ENCODE peak calls at places on chromosomes 4 and X, in five cellular contexts. O is GM10248, L is endodermal cell, E is fibroblast of villous mesenchyme, T is neural crest cell. H is an unnamed sample.

GRCh38 chrX:69424161-69424560 is 80.0 kb upstream of the NALF2 start:
- DNase-seq in O (no peak), L (peak), E (peak), T (no peak), H (peak)

GRCh38 chr4:151417766-151418376 is 8.9 kb downstream of the FHIP1A start:
- DNase-seq in O (no peak), L (no peak), E (no peak), T (no peak), H (no peak)

GRCh38 chr4:24229976-24230375 is 340.1 kb upstream of the PPARGC1A start:
- DNase-seq in O (no peak), L (no peak), E (peak), T (no peak), H (no peak)

GRCh38 chr4:77586953-77587383 is 18.7 kb upstream of the CXCL13 start:
- DNase-seq in O (peak), L (no peak), E (no peak), T (no peak), H (no peak)

GRCh38 chr4:147843162-147843561 is 111.3 kb downstream of the ARHGAP10 start:
- DNase-seq in O (peak), L (peak), E (no peak), T (no peak), H (no peak)

GRCh38 chr4:4640692-4641091 is 98.8 kb upstream of the STX18 start:
- DNase-seq in O (no peak), L (peak), E (no peak), T (peak), H (peak)

GRCh38 chr4:111836601-111837000 is 308.7 kb upstream of the FAM241A start:
- DNase-seq in O (no peak), L (no peak), E (no peak), T (no peak), H (no peak)

GRCh38 chrX:31228415-31228832 is 156.6 kb upstream of the FTHL17 start:
- DNase-seq in O (no peak), L (no peak), E (peak), T (no peak), H (no peak)

GRCh38 chr4:68948044-68948743 is 3.4 kb downstream of the UGT2A3 start:
- DNase-seq in O (no peak), L (no peak), E (no peak), T (no peak), H (no peak)

GRCh38 chr4:658031-658667 is 15.9 kb downstream of the ATP5ME start:
- DNase-seq in O (no peak), L (peak), E (no peak), T (no peak), H (no peak)

GRCh38 chrX:143634373-143634685 is 1.6 kb downstream of the SLITRK4 start:
- DNase-seq in O (no peak), L (no peak), E (no peak), T (no peak), H (peak)

GRCh38 chr4:41213563-41214157 is 682 bp downstream of the APBB2 start:
- DNase-seq in O (no peak), L (no peak), E (no peak), T (peak), H (peak)

GRCh38 chrX:153830632-153831434 is 489 bp upstream of the PDZD4 start:
- DNase-seq in O (peak), L (peak), E (no peak), T (no peak), H (no peak)

GRCh38 chrX:34578237-34578636 is 78.8 kb downstream of the TMEM47 start:
- DNase-seq in O (no peak), L (no peak), E (peak), T (peak), H (no peak)

GRCh38 chrX:38192007-38192625 is 28.6 kb downstream of the SRPX start:
- DNase-seq in O (no peak), L (peak), E (peak), T (no peak), H (peak)

GRCh38 chrX:15158736-15159406 is 111.0 kb downstream of the ASB9 start:
- DNase-seq in O (peak), L (no peak), E (no peak), T (no peak), H (no peak)

GRCh38 chr4:2698951-2699505 is 57.1 kb downstream of the TNIP2 start:
- DNase-seq in O (no peak), L (no peak), E (no peak), T (no peak), H (no peak)

GRCh38 chr4:94636004-94636403 is 121.8 kb upstream of the BMPR1B start:
- DNase-seq in O (no peak), L (no peak), E (peak), T (no peak), H (no peak)

GRCh38 chrX:123308663-123309062 is 124.6 kb downstream of the GRIA3 start:
- DNase-seq in O (no peak), L (no peak), E (no peak), T (no peak), H (no peak)

GRCh38 chrX:48891402-48892288 is 5.9 kb downstream of the TIMM17B start:
- DNase-seq in O (peak), L (peak), E (peak), T (peak), H (peak)

GRCh38 chr4:159179310-159179958 is 76.6 kb downstream of the RAPGEF2 start:
- DNase-seq in O (no peak), L (no peak), E (no peak), T (no peak), H (no peak)

GRCh38 chr4:57424231-57424897 is 314.2 kb upstream of the IGFBP7 start:
- DNase-seq in O (no peak), L (no peak), E (no peak), T (no peak), H (no peak)

GRCh38 chr4:60589425-60589824 is 610.7 kb upstream of the ADGRL3 start:
- DNase-seq in O (no peak), L (peak), E (no peak), T (no peak), H (no peak)

GRCh38 chr4:38382492-38382891 is 281.5 kb upstream of the KLF3 start:
- DNase-seq in O (no peak), L (no peak), E (no peak), T (no peak), H (no peak)

GRCh38 chr4:77493829-77494551 is 111.6 kb upstream of the CXCL13 start:
- DNase-seq in O (no peak), L (no peak), E (no peak), T (no peak), H (no peak)

GRCh38 chr4:8192748-8193738 is 6.0 kb upstream of the SH3TC1 start:
- DNase-seq in O (peak), L (no peak), E (peak), T (no peak), H (no peak)

GRCh38 chr4:8180310-8181093 is 18.6 kb upstream of the SH3TC1 start:
- DNase-seq in O (no peak), L (no peak), E (no peak), T (no peak), H (no peak)

GRCh38 chr4:41655177-41655576 is 93.3 kb downstream of the PHOX2B start:
- DNase-seq in O (no peak), L (no peak), E (no peak), T (no peak), H (no peak)

GRCh38 chrX:45668686-45669443 is 468.2 kb upstream of the DIPK2B start:
- DNase-seq in O (no peak), L (no peak), E (peak), T (no peak), H (no peak)

GRCh38 chr4:182449186-182449880 is 206.1 kb downstream of the TENM3 start:
- DNase-seq in O (no peak), L (no peak), E (peak), T (no peak), H (peak)

GRCh38 chr4:120629546-120629945 is 293.0 kb downstream of the PRDM5 start:
- DNase-seq in O (no peak), L (no peak), E (no peak), T (no peak), H (no peak)

GRCh38 chr4:187387709-187388108 is 607.9 kb upstream of the ZFP42 start:
- DNase-seq in O (no peak), L (no peak), E (peak), T (no peak), H (no peak)

GRCh38 chr4:82050806-82051205 is 323.0 kb downstream of the HNRNPD start:
- DNase-seq in O (no peak), L (no peak), E (no peak), T (no peak), H (no peak)

GRCh38 chr4:154464654-154465053 is 26.9 kb downstream of the DCHS2 start:
- DNase-seq in O (no peak), L (no peak), E (no peak), T (no peak), H (no peak)

GRCh38 chr4:127829014-127829413 is 46.9 kb downstream of the HSPA4L start:
- DNase-seq in O (peak), L (no peak), E (no peak), T (no peak), H (no peak)

GRCh38 chr4:61805979-61806378 is 605.9 kb downstream of the ADGRL3 start:
- DNase-seq in O (no peak), L (no peak), E (no peak), T (no peak), H (no peak)

GRCh38 chr4:6909970-6910339 is 329 bp downstream of the TBC1D14 start:
- DNase-seq in O (no peak), L (peak), E (no peak), T (peak), H (peak)

GRCh38 chr4:135418353-135418752 is 1216.8 kb upstream of the PABPC4L start:
- DNase-seq in O (peak), L (peak), E (peak), T (no peak), H (no peak)
- TF ChIP-seq CTCF in O (no peak), L (peak), E (peak), T (peak), H (peak)

DNA sequence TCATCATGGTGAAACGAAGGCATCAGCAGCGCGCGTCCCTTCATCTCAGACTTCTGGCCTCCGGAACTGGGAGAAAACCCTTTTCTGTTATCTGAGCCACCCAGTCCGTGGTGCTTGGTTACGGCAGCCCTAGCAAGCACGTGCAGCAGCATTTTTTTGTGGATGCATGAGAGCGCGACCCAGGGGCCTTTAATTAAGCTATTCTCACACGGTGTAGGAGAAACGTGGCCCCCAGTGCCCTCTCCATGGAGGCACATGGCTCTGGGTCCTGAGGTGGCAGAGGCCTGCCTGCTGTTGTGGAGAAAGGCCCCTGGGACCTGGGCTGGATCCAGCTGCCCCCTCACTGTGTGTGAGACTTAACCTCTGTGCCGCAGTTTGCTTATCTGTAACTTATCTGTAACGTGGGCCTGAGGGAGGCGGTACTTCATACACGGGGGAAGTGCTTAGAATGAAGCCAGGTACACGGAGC is 9.5 kb downstream of the CLCN4 start:
- DNase-seq in O (no peak), L (no peak), E (no peak), T (no peak), H (no peak)
- TF ChIP-seq CTCF in O (no peak), L (no peak), E (no peak), T (no peak), H (no peak)

DNA sequence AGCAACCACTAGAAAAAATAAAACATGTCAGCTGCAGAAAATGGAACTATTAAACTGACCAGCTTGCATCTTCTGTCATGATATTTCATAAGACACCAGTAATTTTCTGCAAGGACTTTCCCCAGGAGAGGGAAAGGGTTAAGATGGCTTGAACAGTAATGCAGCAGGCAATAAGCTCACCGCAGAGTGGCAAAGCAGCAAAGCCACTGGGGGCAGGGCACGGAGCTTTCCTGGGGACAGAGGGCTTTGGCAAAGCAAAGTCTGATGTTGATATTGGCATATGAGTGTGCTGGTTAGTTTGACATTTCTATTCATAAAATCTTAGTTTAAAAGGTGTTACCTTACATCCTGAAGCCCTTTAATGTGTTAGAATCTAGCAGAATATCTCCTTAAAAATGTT is 55.1 kb upstream of the NAP1L5 start:
- DNase-seq in O (no peak), L (no peak), E (no peak), T (no peak), H (no peak)
- TF ChIP-seq CTCF in O (no peak), L (no peak), E (no peak), T (no peak), H (no peak)

GRCh38 chr4:13905543-13905942 is 278.0 kb upstream of the BOD1L1 start:
- DNase-seq in O (no peak), L (no peak), E (peak), T (no peak), H (no peak)

GRCh38 chr4:13906727-13907126 is 279.2 kb upstream of the BOD1L1 start:
- DNase-seq in O (no peak), L (no peak), E (peak), T (no peak), H (no peak)

GRCh38 chr4:13910556-13910955 is 283.0 kb upstream of the BOD1L1 start:
- DNase-seq in O (no peak), L (no peak), E (no peak), T (no peak), H (no peak)

GRCh38 chr4:13908455-13908854 is 280.9 kb upstream of the BOD1L1 start:
- DNase-seq in O (no peak), L (no peak), E (no peak), T (no peak), H (no peak)

GRCh38 chr4:13907255-13907751 is 279.8 kb upstream of the BOD1L1 start:
- DNase-seq in O (no peak), L (no peak), E (peak), T (no peak), H (no peak)
- TF ChIP-seq CTCF in O (no peak), L (peak), E (peak), T (peak), H (no peak)

DNA sequence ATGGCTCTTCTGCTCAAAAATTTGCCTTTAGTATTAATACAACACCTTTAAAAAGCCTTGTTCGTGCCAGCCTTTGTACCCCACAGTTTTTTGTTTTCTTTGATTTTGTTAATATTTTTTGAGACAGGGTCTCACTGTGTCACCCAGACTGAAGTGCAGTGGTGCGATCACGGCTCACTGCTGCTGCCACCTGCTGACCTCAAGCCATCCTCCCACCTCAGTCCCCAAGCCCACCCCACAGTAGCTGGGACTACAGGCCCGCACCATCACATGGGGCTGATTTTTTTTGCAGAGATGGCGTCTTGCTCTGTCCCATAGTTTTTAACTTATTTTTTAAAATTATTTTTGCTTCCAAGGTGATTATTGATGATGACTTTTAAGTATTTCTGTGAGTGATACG is 134.0 kb downstream of the HTR2C start:
- DNase-seq in O (no peak), L (peak), E (no peak), T (peak), H (no peak)
- TF ChIP-seq CTCF in O (peak), L (peak), E (peak), T (peak), H (no peak)

GRCh38 chr4:75821966-75822365 is 80.3 kb downstream of the PPEF2 start:
- DNase-seq in O (no peak), L (no peak), E (peak), T (no peak), H (no peak)
- TF ChIP-seq CTCF in O (no peak), L (no peak), E (no peak), T (no peak), H (no peak)

GRCh38 chrX:24149346-24150050 is at the start of gene ZFX:
- DNase-seq in O (peak), L (peak), E (peak), T (peak), H (peak)
- TF ChIP-seq CTCF in O (no peak), L (no peak), E (no peak), T (peak), H (no peak)

GRCh38 chrX:71911731-71912050 is 1.0 kb downstream of the NHSL2 start:
- DNase-seq in O (no peak), L (no peak), E (no peak), T (no peak), H (no peak)

GRCh38 chrX:71909956-71910355 is 689 bp upstream of the NHSL2 start:
- DNase-seq in O (no peak), L (peak), E (no peak), T (peak), H (peak)

GRCh38 chrX:71912156-71912555 is 1.5 kb downstream of the NHSL2 start:
- DNase-seq in O (no peak), L (peak), E (no peak), T (no peak), H (no peak)

GRCh38 chrX:71910526-71911022 is at the start of gene NHSL2:
- DNase-seq in O (peak), L (peak), E (no peak), T (peak), H (peak)

GRCh38 chrX:71911023-71911730 is 532 bp downstream of the NHSL2 start:
- DNase-seq in O (peak), L (peak), E (no peak), T (peak), H (peak)
- TF ChIP-seq CTCF in O (no peak), L (peak), E (no peak), T (peak), H (peak)

H was measured in endothelial cell.